ENCODE peak calls at places on chromosome 9, in seven cellular contexts. D is ovary, M is gastrocnemius medialis, U is heart right ventricle, Q is neural progenitor cell, G is vagina, Z is psoas muscle. V is an unnamed sample.

GRCh38 chr9:34459941-34460340 is 1.3 kb downstream of the DNAI1 start:
- DNase-seq in M (no peak), Q (no peak), Z (no peak), D (no peak), G (no peak), U (no peak), V (no peak)

GRCh38 chr9:12748016-12748415 is 26.8 kb upstream of the LURAP1L start:
- DNase-seq in M (no peak), D (no peak), G (no peak), Z (no peak), U (no peak), Q (no peak), V (no peak)

GRCh38 chr9:122204491-122204890 is 24.3 kb downstream of the LHX6 start:
- DNase-seq in M (no peak), G (no peak), D (no peak), U (no peak), Q (no peak), Z (no peak), V (no peak)

GRCh38 chr9:135282001-135282731 is 194.7 kb downstream of the OLFM1 start:
- DNase-seq in Q (no peak), M (no peak), G (no peak), Z (peak), D (peak), U (peak), V (peak)

GRCh38 chr9:19471737-19472648 is 63.2 kb downstream of the ACER2 start:
- DNase-seq in D (peak), G (no peak), M (peak), U (peak), Z (peak), Q (peak), V (peak)

GRCh38 chr9:8649157-8649556 is 849.6 kb upstream of the DMAC1 start:
- DNase-seq in U (no peak), Z (no peak), G (no peak), M (no peak), Q (no peak), D (no peak), V (no peak)

GRCh38 chr9:122158202-122158601 is 1.4 kb downstream of the NDUFA8 start:
- DNase-seq in D (no peak), U (peak), Z (no peak), G (no peak), Q (peak), M (no peak), V (no peak)

GRCh38 chr9:121483049-121483448 is 16.6 kb downstream of the GGTA1 start:
- DNase-seq in Q (no peak), M (no peak), Z (no peak), G (no peak), D (no peak), U (no peak), V (peak)

GRCh38 chr9:99181621-99182020 is 40.1 kb downstream of the ALG2 start:
- DNase-seq in U (no peak), M (no peak), Q (no peak), G (no peak), Z (no peak), D (no peak), V (no peak)

GRCh38 chr9:5801739-5802113 is 31.2 kb downstream of the ERMP1 start:
- DNase-seq in Z (no peak), Q (no peak), G (no peak), M (no peak), U (no peak), D (no peak), V (no peak)

GRCh38 chr9:91422832-91423711 is 560 bp downstream of the NFIL3 start:
- DNase-seq in U (peak), M (peak), D (peak), Z (peak), G (no peak), Q (peak), V (peak)

GRCh38 chr9:28774433-28775029 is 1201.2 kb upstream of the C9orf72 start:
- DNase-seq in G (no peak), U (no peak), Z (no peak), Q (peak), D (no peak), M (no peak), V (no peak)

GRCh38 chr9:21974542-21975409 is 19.4 kb downstream of the CDKN2A start:
- DNase-seq in M (no peak), U (no peak), Q (peak), D (peak), Z (peak), G (no peak), V (peak)

GRCh38 chr9:12516573-12516972 is 176.6 kb upstream of the TYRP1 start:
- DNase-seq in D (no peak), G (no peak), U (no peak), M (no peak), Z (no peak), Q (no peak), V (no peak)

GRCh38 chr9:120289091-120289490 is 290.9 kb downstream of the CDK5RAP2 start:
- DNase-seq in Q (peak), U (no peak), M (no peak), Z (no peak), D (no peak), G (no peak), V (no peak)

GRCh38 chr9:133987946-133988665 is 4.0 kb downstream of the VAV2 start:
- DNase-seq in Z (no peak), M (no peak), Q (no peak), G (no peak), U (no peak), D (no peak), V (no peak)

GRCh38 chr9:69466151-69466550 is 141.1 kb downstream of the ENTREP1 start:
- DNase-seq in M (no peak), U (no peak), D (no peak), G (no peak), Z (no peak), Q (no peak), V (no peak)

GRCh38 chr9:96331236-96331947 is 29.4 kb upstream of the HSD17B3 start:
- DNase-seq in Q (no peak), G (no peak), U (no peak), Z (no peak), M (no peak), D (no peak), V (no peak)

GRCh38 chr9:33044677-33045282 is 19.7 kb downstream of the DNAJA1 start:
- DNase-seq in G (no peak), Q (peak), D (no peak), M (no peak), U (peak), Z (no peak), V (peak)

GRCh38 chr9:27499481-27499880 is 24.6 kb upstream of the IFNK start:
- DNase-seq in Z (no peak), M (no peak), D (no peak), U (no peak), G (no peak), Q (no peak), V (no peak)

GRCh38 chr9:99105152-99106043 is 485 bp downstream of the TGFBR1 start:
- DNase-seq in D (peak), G (no peak), Q (peak), M (peak), U (peak), Z (peak), V (no peak)

GRCh38 chr9:98995059-98995665 is 51.5 kb downstream of the COL15A1 start:
- DNase-seq in D (no peak), M (no peak), Z (no peak), G (peak), U (peak), Q (no peak), V (peak)

GRCh38 chr9:97632406-97632991 is 669 bp downstream of the TSTD2 start:
- DNase-seq in G (peak), Z (peak), Q (peak), D (no peak), U (peak), M (peak), V (no peak)

GRCh38 chr9:35164711-35165110 is 2.9 kb downstream of the UNC13B start:
- DNase-seq in G (no peak), M (no peak), U (no peak), Z (no peak), Q (no peak), D (no peak), V (no peak)

GRCh38 chr9:136273244-136273865 is 27.7 kb upstream of the QSOX2 start:
- DNase-seq in D (no peak), Q (no peak), U (no peak), Z (no peak), G (no peak), M (no peak), V (no peak)

GRCh38 chr9:4668604-4669003 is 2.3 kb upstream of the SPATA6L start:
- DNase-seq in Q (no peak), G (no peak), Z (no peak), D (no peak), M (no peak), U (no peak), V (no peak)

GRCh38 chr9:28120241-28121025 is 547.2 kb upstream of the C9orf72 start:
- DNase-seq in D (no peak), Z (no peak), G (no peak), Q (peak), M (no peak), U (no peak), V (no peak)

GRCh38 chr9:138066049-138066448 is 188.5 kb downstream of the CACNA1B start:
- DNase-seq in M (no peak), G (no peak), Z (no peak), Q (peak), D (peak), U (no peak), V (no peak)

GRCh38 chr9:35903049-35903448 is 3.0 kb upstream of the HRCT1 start:
- DNase-seq in M (no peak), D (no peak), Q (peak), U (peak), Z (no peak), G (no peak), V (no peak)

GRCh38 chr9:13278023-13278367 is 1.5 kb downstream of the MPDZ start:
- DNase-seq in U (no peak), M (no peak), D (no peak), Z (no peak), Q (no peak), G (no peak), V (no peak)

GRCh38 chr9:90014421-90014820 is 409.6 kb downstream of the GADD45G start:
- DNase-seq in D (no peak), Q (no peak), U (no peak), G (no peak), M (no peak), Z (no peak), V (no peak)

GRCh38 chr9:112049834-112050516 is 125.1 kb downstream of the SUSD1 start:
- DNase-seq in G (no peak), D (no peak), Q (no peak), U (no peak), M (no peak), Z (no peak), V (no peak)

GRCh38 chr9:33246269-33246860 is 6.4 kb downstream of the SPINK4 start:
- DNase-seq in G (peak), Z (no peak), M (no peak), U (no peak), D (no peak), Q (no peak), V (no peak)

GRCh38 chr9:105994970-105995369 is 300.6 kb downstream of the TMEM38B start:
- DNase-seq in D (no peak), Z (no peak), G (no peak), M (no peak), Q (no peak), U (no peak), V (peak)

GRCh38 chr9:93202919-93203712 is 19.2 kb downstream of the WNK2 start:
- DNase-seq in M (no peak), U (no peak), D (no peak), G (no peak), Q (no peak), Z (no peak), V (no peak)

GRCh38 chr9:124774131-124774978 is 2.6 kb upstream of the OLFML2A start:
- DNase-seq in M (peak), D (peak), U (peak), Z (peak), Q (peak), G (no peak), V (no peak)

GRCh38 chr9:124778575-124779367 is 1.8 kb downstream of the OLFML2A start:
- DNase-seq in Q (no peak), M (no peak), D (peak), U (no peak), Z (no peak), G (no peak), V (no peak)

GRCh38 chr9:124776952-124777645 is at the start of gene OLFML2A:
- DNase-seq in G (no peak), D (peak), Z (no peak), U (no peak), Q (peak), M (no peak), V (no peak)

GRCh38 chr9:124779368-124780059 is 2.6 kb downstream of the OLFML2A start:
- DNase-seq in M (no peak), D (peak), Z (no peak), U (no peak), G (peak), Q (peak), V (no peak)

DNA sequence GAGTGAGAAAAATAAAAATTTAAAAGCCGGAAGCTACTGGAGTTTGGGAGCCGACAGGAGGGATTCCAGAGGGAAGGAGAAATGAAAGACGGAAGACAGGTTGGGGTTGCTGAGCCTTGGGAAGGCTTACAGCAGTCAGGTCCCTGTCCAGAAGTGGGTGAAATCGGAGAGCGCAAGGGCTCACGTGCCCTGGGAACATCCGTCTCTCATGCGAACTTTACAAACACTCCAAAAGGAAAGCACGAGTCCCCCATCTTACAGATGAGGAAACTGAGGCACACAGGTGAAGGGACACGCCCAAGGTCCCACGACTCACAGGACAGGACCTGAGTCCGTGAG is 351 bp upstream of the OLFML2A start:
- DNase-seq in M (no peak), D (peak), G (no peak), Q (no peak), Z (no peak), U (no peak), V (no peak)
- H3K27ac ChIP-seq in M (peak), D (no peak), G (peak), Q (no peak), Z (no peak), U (peak), V (no peak)

GRCh38 chr9:129133067-129133466 is 21.9 kb downstream of the PTPA start:
- DNase-seq in M (no peak), D (no peak), G (no peak), Q (no peak), Z (no peak), U (no peak), V (no peak)

GRCh38 chr9:129135476-129135875 is 24.3 kb downstream of the PTPA start:
- DNase-seq in U (no peak), M (no peak), Q (no peak), Z (no peak), D (no peak), G (no peak), V (no peak)

GRCh38 chr9:129130791-129131190 is 19.6 kb downstream of the PTPA start:
- DNase-seq in G (no peak), U (no peak), D (no peak), Z (no peak), Q (no peak), M (no peak), V (no peak)

GRCh38 chr9:129128689-129129088 is 17.5 kb downstream of the PTPA start:
- DNase-seq in Q (no peak), Z (no peak), M (no peak), G (no peak), U (no peak), D (no peak), V (no peak)

GRCh38 chr9:129131300-129132145 is 20.3 kb downstream of the PTPA start:
- DNase-seq in Z (peak), Q (peak), G (no peak), M (peak), U (peak), D (peak), V (no peak)
- H3K27ac ChIP-seq in Z (no peak), Q (no peak), G (no peak), M (no peak), U (no peak), D (no peak), V (peak)

GRCh38 chr9:88537743-88538055 is 2.7 kb downstream of the NXNL2 start:
- DNase-seq in M (no peak), U (peak), G (peak), D (peak), Z (peak), Q (peak), V (peak)

GRCh38 chr9:88534456-88535225 is at the start of gene NXNL2:
- DNase-seq in U (peak), D (peak), Z (peak), Q (peak), G (peak), M (no peak), V (peak)

GRCh38 chr9:88536951-88537742 is 2.2 kb downstream of the NXNL2 start:
- DNase-seq in Z (no peak), U (peak), Q (no peak), D (peak), M (no peak), G (no peak), V (no peak)

GRCh38 chr9:88535226-88535931 is 401 bp downstream of the NXNL2 start:
- DNase-seq in D (no peak), G (no peak), U (no peak), Z (no peak), Q (peak), M (no peak), V (no peak)

DNA sequence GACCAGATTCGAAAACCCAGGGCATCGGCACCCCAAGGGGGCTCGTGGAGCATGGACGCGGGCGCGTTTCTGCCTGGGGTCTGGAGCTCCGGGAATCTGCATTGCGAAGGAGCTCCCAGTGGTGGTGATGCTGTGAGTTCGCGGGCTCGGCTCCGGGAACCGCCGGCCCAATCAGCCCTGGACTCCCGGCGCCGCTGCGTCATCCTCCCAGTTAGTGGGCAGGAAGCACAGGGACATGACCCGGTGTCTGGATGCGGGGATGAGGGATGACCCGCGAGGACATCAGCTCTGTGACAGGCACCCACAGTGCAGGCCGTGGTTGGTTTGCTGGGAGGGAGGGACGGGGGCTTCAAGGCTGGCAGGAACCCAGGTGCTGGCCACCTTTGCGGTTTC is 950 bp downstream of the NXNL2 start:
- DNase-seq in Z (peak), U (no peak), G (no peak), D (peak), Q (no peak), M (no peak), V (no peak)
- H3K27ac ChIP-seq in Z (no peak), U (no peak), G (peak), D (peak), Q (no peak), M (no peak), V (no peak)

DNA sequence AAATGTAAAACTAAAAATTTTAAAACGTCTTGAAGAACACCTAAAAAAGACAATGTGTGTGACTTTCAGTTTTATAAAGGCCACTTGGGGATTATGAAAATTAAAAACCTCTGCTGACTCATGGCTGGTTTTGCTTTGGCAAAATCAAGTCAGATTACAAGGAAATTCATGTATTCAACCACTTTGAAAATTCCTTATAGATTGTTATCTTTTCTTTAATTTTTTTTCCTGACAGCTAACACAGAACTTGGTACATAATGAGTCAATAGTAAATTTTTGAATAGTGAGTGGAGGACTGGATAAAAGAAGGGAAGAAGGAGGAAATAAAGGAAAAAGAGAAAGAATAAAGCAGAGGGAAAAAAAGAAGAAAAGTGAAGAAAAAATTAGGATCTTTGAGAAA is 1774.7 kb upstream of the ACO1 start:
- DNase-seq in D (no peak), G (no peak), U (no peak), Q (no peak), Z (no peak), M (no peak), V (no peak)
- H3K27ac ChIP-seq in D (no peak), G (no peak), U (no peak), Q (no peak), Z (no peak), M (no peak), V (no peak)

DNA sequence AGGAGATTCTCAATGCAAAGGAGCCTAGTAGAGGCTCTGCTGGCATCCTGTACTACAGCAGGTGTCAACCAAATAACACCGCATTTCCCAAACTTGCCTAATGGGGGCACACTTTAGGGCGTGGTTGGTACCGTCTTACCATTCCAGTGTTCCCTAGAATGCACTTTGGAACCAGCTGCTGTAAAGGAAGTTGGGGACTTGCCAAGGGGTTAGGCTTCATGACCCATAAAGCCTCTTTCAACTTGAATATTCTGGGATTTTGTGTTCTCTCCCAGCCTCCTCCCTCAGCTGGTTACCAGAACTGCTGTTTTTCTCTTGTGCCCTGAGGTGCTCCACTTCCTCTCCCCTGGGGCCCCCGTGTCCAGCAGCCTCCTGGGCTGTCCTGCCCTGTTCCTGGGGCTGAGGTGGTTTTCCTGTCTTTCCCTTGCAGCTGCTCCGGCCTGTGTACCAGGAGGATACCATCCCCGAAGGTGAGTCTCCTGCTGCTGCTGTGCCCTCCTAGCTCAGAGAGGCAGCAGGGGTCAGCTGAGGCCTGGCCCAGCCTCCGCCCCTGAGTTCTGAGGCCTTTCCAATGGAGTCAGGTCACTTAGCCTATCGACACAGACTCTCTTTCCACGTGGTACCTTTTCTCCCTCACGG is 44.7 kb downstream of the RGS3 start:
- DNase-seq in Z (no peak), G (no peak), U (no peak), M (no peak), D (no peak), Q (no peak), V (no peak)
- H3K27ac ChIP-seq in Z (no peak), G (no peak), U (peak), M (peak), D (no peak), Q (no peak), V (no peak)

V was measured in substantia nigra.